ENCODE peak calls at places on chromosomes 5 and 9, in six cellular contexts. L is thyroid gland, N is stomach, G is IMR-90, S is endothelial cell of umbilical vein, J is HepG2. W is an unnamed sample. For H3K36me3, the result is how much of the 10 kb centered on the place peaks cover.

GRCh38 chr9:88604836-88605499 is 70.0 kb downstream of the NXNL2 start:
- DNase-seq in S (no peak), N (no peak), L (no peak), G (no peak), J (no peak), W (no peak)

GRCh38 chr5:3187846-3188425 is 407.7 kb upstream of the IRX1 start:
- DNase-seq in G (no peak), N (no peak), S (no peak), L (no peak), J (no peak), W (no peak)

GRCh38 chr9:135273077-135273476 is 185.6 kb downstream of the OLFM1 start:
- DNase-seq in J (no peak), S (no peak), G (no peak), L (no peak), N (no peak), W (no peak)

GRCh38 chr5:81068063-81068462 is 107.9 kb downstream of the RASGRF2 start:
- DNase-seq in J (no peak), S (peak), N (no peak), L (no peak), G (no peak), W (no peak)

GRCh38 chr9:32427111-32427873 is 42.8 kb downstream of the ACO1 start:
- DNase-seq in S (no peak), N (peak), L (no peak), J (peak), G (peak), W (no peak)

GRCh38 chr9:109557481-109557880 is 59.4 kb upstream of the PTPN3 start:
- DNase-seq in N (no peak), J (no peak), L (no peak), S (no peak), G (no peak), W (no peak)

GRCh38 chr9:82101475-82101874 is 112.9 kb downstream of the SPATA31D1 start:
- DNase-seq in J (peak), L (no peak), G (no peak), N (no peak), S (no peak), W (no peak)

GRCh38 chr5:94397508-94397907 is 220.9 kb downstream of the KIAA0825 start:
- DNase-seq in S (no peak), J (no peak), G (no peak), L (no peak), N (no peak), W (no peak)

GRCh38 chr5:1246711-1247431 is 21.7 kb downstream of the SLC6A18 start:
- DNase-seq in S (peak), J (peak), G (no peak), L (peak), N (peak), W (no peak)

GRCh38 chr5:50744761-50745160 is 78.3 kb downstream of the PARP8 start:
- DNase-seq in J (no peak), G (peak), L (no peak), S (no peak), N (no peak), W (no peak)

GRCh38 chr5:72760259-72760658 is 56.2 kb upstream of the TNPO1 start:
- DNase-seq in S (no peak), L (no peak), J (no peak), G (peak), N (no peak), W (no peak)

GRCh38 chr5:131996210-131997025 is 15.0 kb downstream of the ACSL6 start:
- DNase-seq in L (no peak), J (peak), N (no peak), S (peak), G (no peak), W (no peak)

GRCh38 chr9:113620377-113621161 is 157.0 kb downstream of the RGS3 start:
- DNase-seq in J (peak), G (peak), S (peak), N (peak), L (peak), W (no peak)

GRCh38 chr5:125372694-125373621 is 626.5 kb upstream of the ZNF608 start:
- DNase-seq in G (peak), L (no peak), J (no peak), N (no peak), S (peak), W (no peak)

GRCh38 chr5:15995206-15996052 is 184.2 kb downstream of the MARCHF11 start:
- DNase-seq in N (no peak), J (peak), L (no peak), G (peak), S (peak), W (no peak)

GRCh38 chr9:23672121-23672520 is 153.9 kb downstream of the ELAVL2 start:
- DNase-seq in S (no peak), G (no peak), L (no peak), N (no peak), J (no peak), W (no peak)

GRCh38 chr9:87824886-87825285 is 57.8 kb upstream of the SPATA31E1 start:
- DNase-seq in G (no peak), N (no peak), S (no peak), L (no peak), J (no peak), W (no peak)

GRCh38 chr9:123445981-123446610 is 90.1 kb downstream of the CRB2 start:
- DNase-seq in L (peak), G (peak), J (no peak), N (no peak), S (no peak), W (no peak)

GRCh38 chr5:68285857-68286611 is 70.5 kb downstream of the PIK3R1 start:
- DNase-seq in S (peak), J (peak), G (peak), N (no peak), L (no peak), W (no peak)

GRCh38 chr9:5949103-5949699 is 58.5 kb downstream of the MLANA start:
- DNase-seq in J (no peak), N (no peak), S (no peak), G (peak), L (no peak), W (no peak)

GRCh38 chr9:121269030-121269887 is 1.3 kb downstream of the GSN start:
- DNase-seq in L (peak), G (no peak), J (no peak), N (peak), S (peak), W (no peak)

GRCh38 chr5:139749242-139749641 is 46.4 kb upstream of the PSD2 start:
- DNase-seq in G (no peak), J (no peak), N (no peak), L (no peak), S (no peak), W (no peak)

GRCh38 chr5:143141652-143142051 is 261.8 kb downstream of the NR3C1 start:
- DNase-seq in G (no peak), L (no peak), N (no peak), S (no peak), J (no peak), W (no peak)

GRCh38 chr5:143145388-143145787 is 258.1 kb downstream of the NR3C1 start:
- DNase-seq in L (no peak), G (no peak), S (no peak), N (no peak), J (no peak), W (no peak)

GRCh38 chr5:143140492-143141231 is 262.8 kb downstream of the NR3C1 start:
- DNase-seq in N (peak), J (no peak), S (no peak), G (no peak), L (no peak), W (no peak)

GRCh38 chr5:143143973-143144372 is 259.5 kb downstream of the NR3C1 start:
- DNase-seq in G (peak), S (no peak), L (no peak), N (no peak), J (no peak), W (no peak)

GRCh38 chr5:143142596-143143435 is 260.7 kb downstream of the NR3C1 start:
- DNase-seq in J (no peak), G (peak), N (peak), S (no peak), L (no peak), W (no peak)
- H3K4me3 ChIP-seq in J (no peak), G (no peak), N (no peak), S (no peak), L (no peak), W (no peak)

GRCh38 chr5:150146862-150147579 is 8.6 kb downstream of the PDGFRB start:
- DNase-seq in L (no peak), N (no peak), J (no peak), S (no peak), G (no peak), W (no peak)

GRCh38 chr5:150148408-150148927 is 7.2 kb downstream of the PDGFRB start:
- DNase-seq in L (no peak), S (no peak), N (no peak), J (no peak), G (peak), W (no peak)

GRCh38 chr5:150152636-150153462 is 2.8 kb downstream of the PDGFRB start:
- DNase-seq in N (no peak), J (no peak), S (no peak), G (peak), L (no peak), W (no peak)

GRCh38 chr5:150147580-150148407 is 7.9 kb downstream of the PDGFRB start:
- DNase-seq in S (no peak), G (no peak), N (no peak), J (no peak), L (no peak), W (no peak)

DNA sequence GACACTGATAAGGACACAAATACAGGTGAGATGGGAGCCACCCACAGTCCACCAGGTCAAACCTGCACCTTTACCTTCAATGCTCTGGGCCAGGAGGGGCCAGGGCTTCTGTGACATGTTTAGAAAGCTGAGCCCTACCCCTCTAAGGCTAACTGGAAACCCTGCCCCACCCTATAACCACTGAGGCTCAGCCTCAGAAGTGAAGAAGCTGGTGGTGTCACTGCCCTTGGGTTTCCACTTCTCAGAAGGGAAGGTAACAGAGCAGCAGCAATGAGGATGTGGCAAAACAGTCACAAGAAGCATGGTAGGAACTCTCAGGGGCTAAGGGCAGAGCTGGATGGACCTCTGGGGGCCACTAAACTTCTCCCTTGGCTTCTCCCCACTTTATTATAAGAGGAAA is 6.0 kb downstream of the PDGFRB start:
- DNase-seq in N (no peak), J (no peak), G (no peak), L (no peak), S (no peak), W (no peak)
- TF ChIP-seq POLR2A in N (no peak), J (no peak), G (no peak), L (no peak), S (no peak), W (no peak)

GRCh38 chr5:178145965-178146820 is 7.5 kb downstream of the NHP2 start:
- DNase-seq in N (peak), S (peak), L (peak), G (peak), J (peak), W (no peak)

GRCh38 chr5:178143246-178143645 is 10.4 kb downstream of the NHP2 start:
- DNase-seq in N (no peak), L (no peak), S (no peak), J (no peak), G (no peak), W (no peak)

GRCh38 chr5:178141550-178141949 is 10.7 kb downstream of the RMND5B start:
- DNase-seq in J (no peak), L (no peak), G (no peak), S (no peak), N (no peak), W (no peak)

GRCh38 chr5:178142642-178143041 is 11.0 kb downstream of the NHP2 start:
- DNase-seq in L (no peak), S (no peak), N (no peak), J (no peak), G (no peak), W (no peak)

DNA sequence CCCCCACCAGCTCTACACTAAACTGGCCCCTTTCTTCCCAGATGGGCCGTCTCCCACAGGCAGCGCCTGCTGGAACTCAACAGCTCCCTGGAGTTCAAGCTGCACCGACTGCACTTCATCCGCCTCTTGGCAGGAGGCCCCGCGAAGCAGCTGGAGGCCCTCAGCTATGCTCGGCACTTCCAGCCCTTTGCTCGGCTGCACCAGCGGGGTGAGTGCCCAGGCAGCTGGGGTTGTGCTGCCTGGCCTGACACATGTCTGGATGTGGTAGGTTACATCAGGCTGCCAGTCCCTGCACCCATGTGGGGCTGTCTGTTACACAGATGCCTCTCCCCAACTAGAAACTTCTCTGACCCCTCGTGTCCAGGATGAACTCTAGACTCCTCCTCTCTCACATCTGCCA is 9.8 kb downstream of the NHP2 start:
- DNase-seq in J (no peak), N (no peak), G (peak), S (no peak), L (peak), W (no peak)
- H3K36me3 ChIP-seq in J (under half), N (half or more), G (under half), S (under half), L (half or more), W (half or more)

DNA sequence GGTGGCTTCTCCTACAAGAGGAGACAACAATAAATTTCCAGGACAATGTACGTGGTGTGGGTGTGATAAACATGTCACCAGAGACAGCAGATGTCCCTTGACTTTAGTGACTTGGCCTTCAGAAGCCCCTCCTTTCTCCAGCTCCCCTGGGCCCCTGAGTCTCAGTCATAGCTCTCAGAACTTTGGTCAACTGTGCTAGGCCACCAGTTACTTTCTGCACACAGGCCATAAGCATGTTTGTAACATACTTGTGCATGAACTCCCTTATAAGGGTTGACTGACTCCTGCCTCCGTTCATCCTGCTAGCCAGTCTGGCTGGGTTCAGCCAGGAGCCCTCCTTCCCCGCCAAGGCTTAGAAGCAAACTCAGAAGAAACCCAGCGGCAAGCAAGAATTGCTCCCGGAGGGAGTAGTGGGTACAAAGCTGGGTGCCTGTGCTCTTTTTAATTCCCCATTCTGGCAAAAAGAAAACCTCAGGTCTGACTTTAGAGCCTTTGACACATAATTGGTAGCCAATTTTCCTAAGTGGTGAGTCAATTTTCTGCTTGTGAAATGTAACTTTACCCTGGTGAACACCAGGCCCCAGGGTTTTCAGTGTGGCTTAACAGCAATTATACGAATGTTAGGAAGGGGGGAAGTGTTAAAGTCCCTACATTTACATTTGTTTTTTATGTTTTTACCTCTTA is 49.2 kb downstream of the EBF1 start:
- DNase-seq in L (no peak), J (no peak), G (peak), S (no peak), N (no peak), W (no peak)
- H3K4me3 ChIP-seq in L (no peak), J (no peak), G (no peak), S (no peak), N (peak), W (peak)

GRCh38 chr5:134148316-134148715 is 28.4 kb downstream of the SKP1 start:
- DNase-seq in G (no peak), N (peak), S (no peak), L (no peak), J (no peak), W (no peak)
- TF ChIP-seq POLR2A in G (no peak), N (no peak), S (no peak), L (no peak), J (no peak), W (no peak)

GRCh38 chr9:1013018-1013417 is 36.6 kb downstream of the DMRT3 start:
- DNase-seq in S (no peak), L (no peak), J (no peak), N (no peak), G (no peak), W (no peak)
- H3K36me3 ChIP-seq in S (under half), L (under half), J (under half), N (under half), G (under half), W (under half)

DNA sequence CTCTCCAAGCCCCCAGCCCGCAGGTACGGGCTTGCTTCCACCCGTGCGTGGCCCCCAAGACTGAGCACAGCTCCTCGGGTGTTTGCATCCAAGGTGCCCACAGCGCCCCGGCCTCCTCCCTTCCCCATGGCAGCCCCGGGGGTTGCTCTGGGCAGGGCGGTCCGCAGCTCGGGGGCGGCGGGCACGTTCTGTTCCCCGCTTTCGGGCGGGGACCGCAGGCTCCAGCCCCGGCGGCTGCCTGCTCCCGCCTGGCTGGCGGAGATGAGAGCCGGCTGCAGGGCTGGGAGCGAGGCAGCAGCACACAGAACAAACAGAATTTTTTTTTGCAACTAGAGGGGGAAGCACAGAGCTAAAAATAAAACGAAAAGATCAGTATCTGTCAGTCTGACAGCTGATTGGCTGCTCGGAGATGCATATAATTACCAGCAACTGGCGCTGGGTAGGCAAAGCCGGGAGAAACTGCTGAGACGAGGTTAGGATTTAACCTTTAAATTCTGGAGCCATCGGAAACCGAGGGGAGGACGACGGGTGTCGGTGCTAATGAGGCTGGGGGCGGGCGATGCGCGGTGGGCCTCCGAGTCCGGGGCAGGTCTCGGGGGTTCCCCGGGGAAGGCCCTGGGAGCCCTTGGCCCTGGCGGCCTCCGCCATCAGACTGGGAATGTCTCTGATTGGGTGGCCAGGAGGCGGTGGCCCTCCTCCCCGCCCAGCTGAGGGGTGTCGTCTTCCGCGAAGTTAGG is 142.7 kb upstream of the IER5L start:
- DNase-seq in G (peak), L (peak), S (peak), J (peak), N (peak), W (no peak)
- H3K4me3 ChIP-seq in G (peak), L (no peak), S (peak), J (no peak), N (peak), W (peak)

GRCh38 chr9:95317119-95317892 is at the start of gene FANCC:
- DNase-seq in S (peak), N (peak), L (peak), J (peak), G (peak), W (peak)
- TF ChIP-seq POLR2A in S (peak), N (no peak), L (peak), J (peak), G (peak), W (peak)

DNA sequence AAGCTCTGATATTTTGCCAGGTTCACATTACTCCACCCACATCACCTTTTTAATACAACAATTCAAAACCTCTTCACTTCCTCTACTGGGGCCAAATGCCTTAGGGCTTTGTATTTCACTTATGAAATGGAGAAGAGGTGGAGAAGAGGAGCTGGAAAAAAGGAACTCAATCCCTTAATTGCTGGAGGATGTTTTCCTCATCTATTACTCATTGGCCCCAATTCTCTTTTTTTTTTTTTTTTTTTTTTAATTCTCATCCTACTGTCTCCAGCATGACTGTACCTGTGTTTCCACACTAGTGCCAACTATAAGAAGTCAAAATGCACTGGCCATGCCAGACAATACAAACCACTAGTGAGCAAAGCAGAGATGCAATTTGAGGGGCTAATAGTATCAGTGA is 20.9 kb downstream of the FAM13B start:
- DNase-seq in J (no peak), N (no peak), L (no peak), G (no peak), S (no peak), W (no peak)
- H3K36me3 ChIP-seq in J (under half), N (half or more), L (under half), G (under half), S (under half), W (half or more)

W was measured in esophagus squamous epithelium.